ENCODE peak calls at places on chromosomes 1 and 21, in eight cellular contexts. O, Z, Y, H, F, K, N and R are unnamed samples.

GRCh38 chr1:92465256-92465647 is 21.5 kb downstream of the GFI1 start:
- DNase-seq in O (no peak), Z (no peak), Y (no peak), H (no peak), F (no peak), K (no peak), N (no peak), R (no peak)

GRCh38 chr1:30976143-30976542 is 67.6 kb upstream of the SDC3 start:
- DNase-seq in O (peak; percentile 27), Z (no peak), Y (no peak), H (no peak), F (peak; percentile 31), K (no peak), N (no peak), R (no peak)

GRCh38 chr1:35931424-35932157 is 686 bp downstream of the AGO3 start:
- DNase-seq in O (no peak), Z (peak; percentile 62), Y (no peak), H (no peak), F (peak; percentile 5), K (no peak), N (no peak), R (peak; percentile 8)

GRCh38 chr1:206544562-206545257 is 37.4 kb downstream of the RASSF5 start:
- DNase-seq in O (peak; percentile 76), Z (peak; percentile 80), Y (peak; percentile 77), H (peak; percentile 37), F (peak; percentile 31), K (peak; percentile 87), N (no peak), R (peak; percentile 89)

GRCh38 chr1:26693557-26694184 is 2.1 kb upstream of the ARID1A start:
- DNase-seq in O (peak; percentile 41), Z (no peak), Y (no peak), H (no peak), F (no peak), K (no peak), N (no peak), R (no peak)

GRCh38 chr1:26378088-26378878 is 5.7 kb upstream of the ZNF683 start:
- DNase-seq in O (no peak), Z (peak; percentile 60), Y (no peak), H (no peak), F (peak; percentile 98), K (no peak), N (peak; percentile 92), R (peak; percentile 97)

GRCh38 chr1:110011527-110012041 is 22.8 kb upstream of the STRIP1 start:
- DNase-seq in O (peak; percentile 75), Z (no peak), Y (no peak), H (peak; percentile 39), F (peak; percentile 73), K (no peak), N (peak; percentile 34), R (peak; percentile 64)

GRCh38 chr1:38671221-38671620 is 188.4 kb downstream of the RRAGC start:
- DNase-seq in O (no peak), Z (no peak), Y (no peak), H (no peak), F (no peak), K (no peak), N (no peak), R (no peak)

GRCh38 chr1:97630281-97630680 is 290.6 kb downstream of the DPYD start:
- DNase-seq in O (no peak), Z (no peak), Y (no peak), H (no peak), F (no peak), K (no peak), N (no peak), R (no peak)

GRCh38 chr1:218443255-218443654 is 98.1 kb downstream of the TGFB2 start:
- DNase-seq in O (no peak), Z (no peak), Y (no peak), H (no peak), F (no peak), K (no peak), N (no peak), R (no peak)

GRCh38 chr1:42081475-42081874 is 71.7 kb upstream of the GUCA2B start:
- DNase-seq in O (no peak), Z (peak; percentile 47), Y (peak; percentile 60), H (no peak), F (no peak), K (no peak), N (no peak), R (no peak)

GRCh38 chr1:171310661-171311087 is 3.3 kb upstream of the FMO4 start:
- DNase-seq in O (no peak), Z (no peak), Y (no peak), H (no peak), F (no peak), K (no peak), N (no peak), R (no peak)

GRCh38 chr1:42747125-42747524 is 7.1 kb upstream of the CLDN19 start:
- DNase-seq in O (peak; percentile 34), Z (no peak), Y (no peak), H (no peak), F (no peak), K (no peak), N (no peak), R (no peak)

GRCh38 chr21:42465008-42465878 is 30.8 kb downstream of the RSPH1 start:
- DNase-seq in O (no peak), Z (no peak), Y (peak; percentile 41), H (no peak), F (no peak), K (no peak), N (no peak), R (no peak)

GRCh38 chr1:67570473-67571143 is 114.4 kb upstream of the GADD45A start:
- DNase-seq in O (no peak), Z (no peak), Y (no peak), H (no peak), F (peak; percentile 97), K (no peak), N (peak; percentile 86), R (peak; percentile 91)

GRCh38 chr1:152165291-152166077 is 6.5 kb upstream of the RPTN start:
- DNase-seq in O (peak; percentile 20), Z (no peak), Y (no peak), H (no peak), F (no peak), K (no peak), N (no peak), R (no peak)

GRCh38 chr1:248840946-248841345 is 2.9 kb downstream of the ZNF672 start:
- DNase-seq in O (no peak), Z (no peak), Y (no peak), H (no peak), F (no peak), K (no peak), N (no peak), R (no peak)

GRCh38 chr1:221251580-221251979 is 372.3 kb downstream of the HLX start:
- DNase-seq in O (no peak), Z (no peak), Y (no peak), H (no peak), F (no peak), K (no peak), N (no peak), R (no peak)

GRCh38 chr1:206933333-206933945 is 11.7 kb upstream of the FCMR start:
- DNase-seq in O (peak; percentile 66), Z (peak; percentile 67), Y (no peak), H (peak; percentile 34), F (no peak), K (peak; percentile 72), N (no peak), R (no peak)

GRCh38 chr1:224343679-224344078 is 13.0 kb upstream of the CNIH4 start:
- DNase-seq in O (no peak), Z (no peak), Y (no peak), H (no peak), F (no peak), K (no peak), N (no peak), R (no peak)

GRCh38 chr1:207217778-207218511 is 103.5 kb upstream of the CD55 start:
- DNase-seq in O (no peak), Z (no peak), Y (no peak), H (no peak), F (no peak), K (no peak), N (no peak), R (no peak)

GRCh38 chr1:12279728-12280469 is 50.1 kb downstream of the VPS13D start:
- DNase-seq in O (no peak), Z (no peak), Y (no peak), H (no peak), F (no peak), K (no peak), N (no peak), R (no peak)

GRCh38 chr1:82377201-82377884 is 576.6 kb downstream of the ADGRL2 start:
- DNase-seq in O (no peak), Z (no peak), Y (no peak), H (no peak), F (no peak), K (no peak), N (no peak), R (peak; percentile 75)

GRCh38 chr21:27422435-27422834 is 455.5 kb upstream of the ADAMTS5 start:
- DNase-seq in O (no peak), Z (no peak), Y (no peak), H (no peak), F (peak; percentile 60), K (no peak), N (no peak), R (no peak)
- TF ChIP-seq CTCF in O (no peak), Z (no peak), Y (no peak), H (no peak), F (no peak), K (no peak), N (no peak), R (no peak)

DNA sequence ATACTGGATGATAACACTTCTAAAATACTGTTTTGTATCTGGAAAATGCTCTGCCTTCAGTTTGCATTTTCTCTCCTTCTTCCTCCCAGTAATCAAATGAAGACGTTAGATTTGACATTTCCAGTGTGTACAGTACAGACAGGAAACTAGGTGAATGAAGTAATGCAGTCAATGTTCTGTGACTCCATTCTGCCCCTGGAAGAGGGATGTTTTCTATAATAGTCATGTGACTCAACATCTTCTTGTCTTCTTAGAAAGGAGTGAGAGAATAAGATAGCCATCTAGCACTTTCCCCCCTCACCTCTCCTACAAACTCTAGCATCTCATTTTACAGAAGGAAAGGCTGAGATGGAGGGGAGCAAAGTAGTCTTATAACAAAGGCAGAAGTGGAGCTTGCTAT is 77.6 kb downstream of the DDR2 start:
- DNase-seq in O (no peak), Z (no peak), Y (no peak), H (no peak), F (peak; percentile 44), K (no peak), N (no peak), R (no peak)
- H3K27ac ChIP-seq in O (no peak overlapping the region), Z (peak overlapping the region; percentile 46), Y (peak overlapping the region; percentile 52), H (no peak overlapping the region), F (peak overlapping the region; percentile 93), K (peak overlapping the region; percentile 2), N (peak overlapping the region; percentile 58), R (no peak overlapping the region)

DNA sequence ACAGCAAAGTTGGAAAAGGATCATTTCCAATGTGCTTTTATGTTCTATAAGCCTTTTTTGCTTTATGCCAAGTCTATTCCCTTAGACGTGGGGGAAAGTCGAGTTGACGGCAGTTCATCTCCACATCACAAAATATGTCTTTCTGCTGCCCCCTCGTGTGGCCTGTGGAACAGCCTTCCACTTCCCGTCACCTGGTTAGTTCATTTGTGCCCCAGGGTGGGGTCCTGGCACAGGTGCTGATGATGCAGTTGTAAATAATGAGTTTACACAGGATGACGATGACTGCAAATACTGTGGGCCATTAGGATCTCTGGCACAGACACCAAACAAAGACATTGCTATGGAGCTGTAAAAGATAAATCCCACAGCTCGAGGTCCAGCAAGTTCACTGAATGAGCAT is 10.0 kb upstream of the OTUD3 start:
- DNase-seq in O (peak; percentile 42), Z (no peak), Y (no peak), H (no peak), F (no peak), K (no peak), N (no peak), R (peak; percentile 31)
- TF ChIP-seq CTCF in O (peak; percentile 66), Z (no peak), Y (no peak), H (peak; percentile 9), F (no peak), K (no peak), N (no peak), R (no peak)

GRCh38 chr1:160579216-160579701 is at the start of gene CD84:
- DNase-seq in O (peak; percentile 64), Z (no peak), Y (no peak), H (no peak), F (no peak), K (no peak), N (no peak), R (no peak)
- H3K27ac ChIP-seq in O (peak within 1 kb of the TSS; percentile 79), Z (peak within 1 kb of the TSS; percentile 63), Y (no peak within 1 kb of the TSS), H (no peak within 1 kb of the TSS), F (no peak within 1 kb of the TSS), K (peak within 1 kb of the TSS; percentile 39), N (no peak within 1 kb of the TSS), R (no peak within 1 kb of the TSS)